ENCODE peak calls at places on chromosomes 16 and 17, in five cellular contexts. M is thoracic aorta, B is BE2C, S is tibial nerve, X is testis. V is an unnamed sample.
A peak's percentile ranks its signal among the peaks of the same experiment; 100 is the strongest.

GRCh38 chr16:59988591-59988990 is 1254.5 kb upstream of the GOT2 start:
- DNase-seq in M (no peak), B (no peak), S (no peak), X (no peak), V (no peak)

GRCh38 chr16:56451753-56452689 is 667 bp downstream of the OGFOD1 start:
- DNase-seq in M (peak; percentile 15), B (peak; percentile 65), S (no peak), X (peak; percentile 21), V (no peak)

GRCh38 chr16:19753815-19754643 is 36.0 kb downstream of the IQCK start:
- DNase-seq in M (no peak), B (no peak), S (no peak), X (no peak), V (no peak)

GRCh38 chr17:29341726-29342125 is 47.8 kb upstream of the NUFIP2 start:
- DNase-seq in M (no peak), B (no peak), S (no peak), X (no peak), V (no peak)

GRCh38 chr17:48693178-48693577 is 29.1 kb downstream of the PRAC1 start:
- DNase-seq in M (no peak), B (no peak), S (no peak), X (no peak), V (no peak)

GRCh38 chr17:67514998-67515397 is 137.9 kb downstream of the PITPNC1 start:
- DNase-seq in M (no peak), B (no peak), S (no peak), X (no peak), V (no peak)

GRCh38 chr16:72424776-72425175 is 252.8 kb upstream of the PMFBP1 start:
- DNase-seq in M (no peak), B (no peak), S (no peak), X (no peak), V (no peak)

GRCh38 chr16:9908613-9909012 is 273.6 kb downstream of the GRIN2A start:
- DNase-seq in M (no peak), B (no peak), S (no peak), X (peak; percentile 88), V (no peak)

GRCh38 chr17:1485748-1486376 is 6.6 kb downstream of the MYO1C start:
- DNase-seq in M (no peak), B (no peak), S (peak; percentile 58), X (peak; percentile 61), V (peak; percentile 65)

GRCh38 chr17:2435852-2436251 is 35.0 kb upstream of the MNT start:
- DNase-seq in M (no peak), B (no peak), S (no peak), X (no peak), V (no peak)

GRCh38 chr17:40862985-40863733 is 3.9 kb downstream of the KRT12 start:
- DNase-seq in M (no peak), B (peak; percentile 60), S (no peak), X (peak; percentile 74), V (no peak)

GRCh38 chr16:86809458-86809955 is 231.2 kb downstream of the FOXL1 start:
- DNase-seq in M (no peak), B (no peak), S (no peak), X (no peak), V (peak; percentile 95)

GRCh38 chr17:7651959-7652658 is 1.4 kb downstream of the ATP1B2 start:
- DNase-seq in M (no peak), B (no peak), S (no peak), X (peak; percentile 37), V (no peak)

GRCh38 chr16:12752159-12752558 is 51.5 kb downstream of the CPPED1 start:
- DNase-seq in M (no peak), B (no peak), S (no peak), X (no peak), V (no peak)

GRCh38 chr17:19305761-19306159 is 56.8 kb downstream of the B9D1 start:
- DNase-seq in M (no peak), B (no peak), S (no peak), X (no peak), V (no peak)

GRCh38 chr16:83743241-83743640 is 64.5 kb upstream of the HSBP1 start:
- DNase-seq in M (no peak), B (no peak), S (no peak), X (no peak), V (no peak)

GRCh38 chr16:30902070-30902972 is 5.9 kb downstream of the CTF1 start:
- DNase-seq in M (no peak), B (peak; percentile 76), S (peak; percentile 32), X (peak; percentile 58), V (peak; percentile 64)

GRCh38 chr17:7438050-7438614 is 1.2 kb upstream of the FGF11 start:
- DNase-seq in M (no peak), B (peak; percentile 63), S (peak; percentile 50), X (peak; percentile 72), V (no peak)

GRCh38 chr16:60318486-60318885 is 1584.4 kb upstream of the GOT2 start:
- DNase-seq in M (no peak), B (no peak), S (no peak), X (no peak), V (no peak)

GRCh38 chr16:7547736-7548135 is 215.1 kb downstream of the RBFOX1 start:
- DNase-seq in M (no peak), B (no peak), S (no peak), X (no peak), V (no peak)

GRCh38 chr17:69213059-69213813 is 15.4 kb downstream of the ABCA10 start:
- DNase-seq in M (no peak), B (no peak), S (no peak), X (no peak), V (no peak)

GRCh38 chr17:70558821-70559220 is 389.5 kb downstream of the KCNJ2 start:
- DNase-seq in M (no peak), B (no peak), S (no peak), X (no peak), V (no peak)

GRCh38 chr17:79622776-79623175 is 11.9 kb upstream of the RBFOX3 start:
- DNase-seq in M (no peak), B (no peak), S (no peak), X (no peak), V (no peak)

GRCh38 chr16:86227041-86227440 is 283.3 kb upstream of the FOXF1 start:
- DNase-seq in M (no peak), B (no peak), S (no peak), X (no peak), V (no peak)

GRCh38 chr16:81539009-81539820 is 94.6 kb downstream of the CMIP start:
- DNase-seq in M (no peak), B (no peak), S (no peak), X (no peak), V (no peak)

GRCh38 chr17:80694085-80694991 is 149.7 kb downstream of the RPTOR start:
- DNase-seq in M (no peak), B (no peak), S (no peak), X (no peak), V (no peak)

GRCh38 chr16:67872631-67873434 is at the start of gene EDC4:
- DNase-seq in M (peak; percentile 68), B (peak; percentile 84), S (peak; percentile 66), X (peak; percentile 81), V (peak; percentile 80)

DNA sequence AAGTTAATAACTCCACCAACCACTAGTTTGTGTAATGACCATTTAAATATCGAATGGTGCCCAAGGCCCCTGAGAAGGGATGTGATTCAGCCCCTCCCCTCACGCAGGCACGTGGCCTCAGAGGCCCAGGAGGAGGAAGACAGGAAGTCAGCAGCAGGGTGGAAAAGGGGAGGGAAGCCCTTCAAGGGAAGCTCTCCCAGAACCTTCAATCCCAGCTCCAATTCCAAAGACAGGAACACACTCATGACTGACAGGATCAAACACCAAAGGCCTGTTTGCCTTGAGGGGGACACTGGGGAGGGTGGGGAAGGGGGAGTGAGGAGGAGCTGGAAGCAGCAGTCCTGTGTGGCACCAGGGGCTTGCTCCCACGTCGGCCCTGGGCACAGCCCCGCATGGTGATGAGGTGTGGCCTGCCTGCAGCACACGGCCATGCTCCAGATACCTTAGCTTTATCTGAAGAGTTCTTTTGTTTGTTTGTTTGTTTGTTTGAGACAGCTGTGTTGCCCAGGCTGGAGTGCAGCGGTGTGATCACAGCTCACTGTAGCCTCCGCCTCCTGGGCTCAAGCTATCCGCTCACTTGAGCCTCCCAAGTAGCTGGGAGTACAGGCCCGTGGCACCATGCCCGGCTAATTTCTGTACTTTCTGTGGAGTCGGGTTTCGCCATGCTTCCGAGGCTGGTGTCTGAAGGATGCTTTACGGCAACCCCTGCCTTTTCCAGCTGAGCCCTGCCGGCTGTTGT is 105.0 kb downstream of the ZNF778 start:
- DNase-seq in M (no peak), B (peak; percentile 43), S (no peak), X (no peak), V (no peak)
- H3K4me1 ChIP-seq in M (peaks cover 90% of the 10 kb centered on the region), B (peaks cover 42% of the 10 kb centered on the region), S (peaks cover 67% of the 10 kb centered on the region), X (peaks cover 39% of the 10 kb centered on the region), V (peaks cover 86% of the 10 kb centered on the region)

GRCh38 chr17:77666881-77667395 is 291.6 kb upstream of the TNRC6C start:
- DNase-seq in M (no peak), B (no peak), S (no peak), X (no peak), V (no peak)

GRCh38 chr17:77666480-77666879 is 292.0 kb upstream of the TNRC6C start:
- DNase-seq in M (no peak), B (no peak), S (no peak), X (no peak), V (no peak)

GRCh38 chr17:77667478-77667877 is 291.0 kb upstream of the TNRC6C start:
- DNase-seq in M (no peak), B (no peak), S (no peak), X (no peak), V (no peak)

GRCh38 chr17:77664097-77664729 is 294.3 kb upstream of the TNRC6C start:
- DNase-seq in M (no peak), B (no peak), S (no peak), X (no peak), V (no peak)

DNA sequence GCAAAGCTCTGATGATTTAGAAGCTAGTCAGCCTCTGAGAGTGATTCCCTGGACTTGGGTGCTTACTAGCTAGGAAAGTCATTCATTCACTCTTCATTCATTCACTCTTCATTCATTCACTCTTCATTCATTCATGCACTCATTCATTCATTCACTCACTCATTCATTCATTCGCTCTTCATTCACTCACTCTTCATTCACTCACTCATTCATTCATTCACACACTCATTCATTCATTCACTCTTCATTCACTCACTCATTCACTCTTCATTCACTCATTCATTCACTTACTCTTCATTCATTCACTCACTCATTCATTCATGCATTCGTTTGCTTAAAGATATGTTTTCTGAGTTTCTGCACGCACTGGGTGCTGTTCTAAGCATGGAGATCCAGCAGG is 292.7 kb upstream of the TNRC6C start:
- DNase-seq in M (no peak), B (no peak), S (no peak), X (no peak), V (no peak)
- H3K4me3 ChIP-seq in M (no peak overlapping the region), B (no peak overlapping the region), S (no peak overlapping the region), X (no peak overlapping the region), V (no peak overlapping the region)

GRCh38 chr17:45973943-45974859 is 24.8 kb upstream of the STH start:
- DNase-seq in M (no peak), B (no peak), S (no peak), X (no peak), V (no peak)
- H3K27me3 ChIP-seq in M (no peaks in the 10 kb centered on the region), B (no peaks in the 10 kb centered on the region), S (no peaks in the 10 kb centered on the region), X (no peaks in the 10 kb centered on the region), V (peaks cover 20% of the 10 kb centered on the region)

DNA sequence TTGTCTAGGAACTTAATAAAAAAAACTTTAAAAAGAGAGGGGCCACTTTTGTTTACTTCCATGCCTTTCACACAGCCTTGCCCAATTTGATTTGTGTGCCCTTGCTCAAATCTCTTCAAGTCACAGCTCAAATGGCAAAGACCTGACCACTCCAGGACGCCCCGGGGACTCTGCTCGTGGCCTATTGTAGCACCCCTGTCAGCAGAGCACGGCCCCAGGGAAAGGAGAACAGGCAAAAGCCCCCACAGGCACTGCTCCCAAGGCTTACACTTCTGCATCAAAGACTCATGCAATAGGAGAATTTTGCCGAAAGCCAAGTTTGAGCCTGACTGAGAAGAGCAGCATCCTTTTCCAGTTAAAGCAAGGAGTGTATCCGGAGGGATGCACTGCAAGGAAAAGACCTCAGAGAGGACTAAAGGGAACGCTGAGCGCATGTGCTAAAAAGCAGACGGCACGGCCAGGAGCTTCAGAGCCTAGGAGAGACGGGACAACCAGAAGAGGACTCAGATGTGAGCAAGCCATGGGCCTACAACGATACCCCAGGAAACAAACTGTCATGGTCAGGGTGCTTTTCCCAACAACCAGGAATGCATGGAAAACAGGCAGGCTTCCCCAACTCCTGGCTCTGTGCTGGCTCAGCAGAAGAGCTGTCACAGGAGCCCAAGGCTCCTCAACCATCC is 8.2 kb downstream of the CREBBP start:
- DNase-seq in M (no peak), B (no peak), S (no peak), X (no peak), V (no peak)
- H3K4me1 ChIP-seq in M (peaks cover 97% of the 10 kb centered on the region), B (peaks cover 17% of the 10 kb centered on the region), S (peaks cover 62% of the 10 kb centered on the region), X (peaks cover 48% of the 10 kb centered on the region), V (peaks cover 37% of the 10 kb centered on the region)

V was measured in SJSA1.